ENCODE peak calls at places on chromosomes 5 and 9, in six cellular contexts. One of them, this sample, is unnamed.
A peak's percentile ranks its signal among the peaks of the same experiment; 100 is the strongest.

GRCh38 chr5:7464182-7464581 is 68.2 kb downstream of the ADCY2 start:
- DNase-seq in spleen: no peak
- DNase-seq in heart left ventricle: no peak
- DNase-seq in psoas muscle: no peak
- DNase-seq in kidney epithelial cell: no peak
- DNase-seq in IMR-90: no peak
- DNase-seq in this sample: no peak

GRCh38 chr9:4138180-4138579 is 161.7 kb downstream of the GLIS3 start:
- DNase-seq in kidney epithelial cell: no peak
- DNase-seq in heart left ventricle: no peak
- DNase-seq in psoas muscle: no peak
- DNase-seq in spleen: no peak
- DNase-seq in IMR-90: no peak
- DNase-seq in this sample: no peak

GRCh38 chr5:122311888-122312669 is at the start of gene SNCAIP:
- DNase-seq in heart left ventricle: peak; percentile 33
- DNase-seq in IMR-90: peak; percentile 64
- DNase-seq in psoas muscle: peak; percentile 51
- DNase-seq in spleen: peak; percentile 80
- DNase-seq in kidney epithelial cell: no peak
- DNase-seq in this sample: peak; percentile 35

GRCh38 chr5:166772770-166773169 is 1518.7 kb upstream of the WWC1 start:
- DNase-seq in psoas muscle: no peak
- DNase-seq in kidney epithelial cell: peak; percentile 12
- DNase-seq in spleen: no peak
- DNase-seq in IMR-90: no peak
- DNase-seq in heart left ventricle: no peak
- DNase-seq in this sample: no peak

GRCh38 chr9:110926828-110927227 is 111.4 kb downstream of the LPAR1 start:
- DNase-seq in IMR-90: no peak
- DNase-seq in heart left ventricle: no peak
- DNase-seq in psoas muscle: no peak
- DNase-seq in kidney epithelial cell: no peak
- DNase-seq in spleen: no peak
- DNase-seq in this sample: no peak

GRCh38 chr5:95555553-95555952 is 652 bp downstream of the ARSK start:
- DNase-seq in psoas muscle: no peak
- DNase-seq in kidney epithelial cell: no peak
- DNase-seq in heart left ventricle: no peak
- DNase-seq in spleen: no peak
- DNase-seq in IMR-90: peak; percentile 6
- DNase-seq in this sample: no peak

GRCh38 chr9:113298924-113299770 is 4.0 kb downstream of the RNF183 start:
- DNase-seq in kidney epithelial cell: no peak
- DNase-seq in spleen: no peak
- DNase-seq in heart left ventricle: no peak
- DNase-seq in psoas muscle: no peak
- DNase-seq in IMR-90: no peak
- DNase-seq in this sample: no peak

GRCh38 chr5:141944086-141944485 is 13.9 kb downstream of the PCDH12 start:
- DNase-seq in spleen: no peak
- DNase-seq in heart left ventricle: no peak
- DNase-seq in psoas muscle: no peak
- DNase-seq in kidney epithelial cell: no peak
- DNase-seq in IMR-90: no peak
- DNase-seq in this sample: no peak

GRCh38 chr5:56164371-56164770 is 68.8 kb downstream of the ANKRD55 start:
- DNase-seq in psoas muscle: no peak
- DNase-seq in spleen: no peak
- DNase-seq in IMR-90: no peak
- DNase-seq in kidney epithelial cell: no peak
- DNase-seq in heart left ventricle: no peak
- DNase-seq in this sample: no peak

GRCh38 chr5:126464959-126465358 is 41.8 kb downstream of the GRAMD2B start:
- DNase-seq in spleen: no peak
- DNase-seq in IMR-90: no peak
- DNase-seq in heart left ventricle: no peak
- DNase-seq in psoas muscle: no peak
- DNase-seq in kidney epithelial cell: no peak
- DNase-seq in this sample: peak; percentile 81

GRCh38 chr9:108780949-108781734 is 74.6 kb downstream of the ACTL7B start:
- DNase-seq in psoas muscle: no peak
- DNase-seq in spleen: no peak
- DNase-seq in kidney epithelial cell: no peak
- DNase-seq in IMR-90: no peak
- DNase-seq in heart left ventricle: no peak
- DNase-seq in this sample: no peak

GRCh38 chr9:31542384-31543055 is 841.9 kb upstream of the ACO1 start:
- DNase-seq in IMR-90: peak; percentile 4
- DNase-seq in psoas muscle: no peak
- DNase-seq in kidney epithelial cell: peak; percentile 18
- DNase-seq in spleen: no peak
- DNase-seq in heart left ventricle: no peak
- DNase-seq in this sample: no peak

GRCh38 chr9:92607088-92607487 is 62.8 kb downstream of the IPPK start:
- DNase-seq in spleen: no peak
- DNase-seq in kidney epithelial cell: no peak
- DNase-seq in IMR-90: peak; percentile 57
- DNase-seq in psoas muscle: no peak
- DNase-seq in heart left ventricle: peak; percentile 42
- DNase-seq in this sample: no peak

GRCh38 chr5:17001418-17001817 is 65.3 kb upstream of the MYO10 start:
- DNase-seq in IMR-90: peak; percentile 60
- DNase-seq in spleen: no peak
- DNase-seq in heart left ventricle: no peak
- DNase-seq in kidney epithelial cell: no peak
- DNase-seq in psoas muscle: no peak
- DNase-seq in this sample: no peak

GRCh38 chr5:93126634-93127033 is 454.4 kb downstream of the NR2F1-AS1 start:
- DNase-seq in psoas muscle: no peak
- DNase-seq in spleen: no peak
- DNase-seq in heart left ventricle: no peak
- DNase-seq in IMR-90: peak; percentile 72
- DNase-seq in kidney epithelial cell: no peak
- DNase-seq in this sample: no peak

GRCh38 chr5:143274952-143275351 is 128.5 kb downstream of the NR3C1 start:
- DNase-seq in spleen: no peak
- DNase-seq in heart left ventricle: no peak
- DNase-seq in IMR-90: no peak
- DNase-seq in kidney epithelial cell: no peak
- DNase-seq in psoas muscle: no peak
- DNase-seq in this sample: no peak

GRCh38 chr5:36683821-36684434 is 77.5 kb downstream of the SLC1A3 start:
- DNase-seq in spleen: no peak
- DNase-seq in kidney epithelial cell: no peak
- DNase-seq in IMR-90: peak; percentile 50
- DNase-seq in psoas muscle: no peak
- DNase-seq in heart left ventricle: peak; percentile 79
- DNase-seq in this sample: no peak

GRCh38 chr9:123365881-123366528 is 10.0 kb downstream of the CRB2 start:
- DNase-seq in spleen: no peak
- DNase-seq in psoas muscle: no peak
- DNase-seq in heart left ventricle: no peak
- DNase-seq in IMR-90: no peak
- DNase-seq in kidney epithelial cell: no peak
- DNase-seq in this sample: no peak

GRCh38 chr5:52708463-52708862 is 79.3 kb upstream of the ITGA1 start:
- DNase-seq in spleen: no peak
- DNase-seq in kidney epithelial cell: no peak
- DNase-seq in IMR-90: no peak
- DNase-seq in heart left ventricle: no peak
- DNase-seq in psoas muscle: no peak
- DNase-seq in this sample: no peak

GRCh38 chr9:32866292-32866691 is 83.0 kb downstream of the TMEM215 start:
- DNase-seq in spleen: no peak
- DNase-seq in kidney epithelial cell: no peak
- DNase-seq in IMR-90: no peak
- DNase-seq in heart left ventricle: no peak
- DNase-seq in psoas muscle: no peak
- DNase-seq in this sample: no peak

GRCh38 chr5:61329729-61330128 is 2.3 kb upstream of the ZSWIM6 start:
- DNase-seq in spleen: no peak
- DNase-seq in psoas muscle: no peak
- DNase-seq in heart left ventricle: no peak
- DNase-seq in kidney epithelial cell: no peak
- DNase-seq in IMR-90: peak; percentile 67
- DNase-seq in this sample: no peak
- H3K4me3 ChIP-seq in spleen: peak overlapping the region; percentile 96
- H3K4me3 ChIP-seq in psoas muscle: peak overlapping the region; percentile 96
- H3K4me3 ChIP-seq in heart left ventricle: peak overlapping the region; percentile 82
- H3K4me3 ChIP-seq in kidney epithelial cell: peak overlapping the region; percentile 3
- H3K4me3 ChIP-seq in IMR-90: peak overlapping the region; percentile 20
- H3K4me3 ChIP-seq in this sample: no peak overlapping the region

GRCh38 chr5:140821375-140822280 is at the start of gene PCDHA5:
- DNase-seq in psoas muscle: no peak
- DNase-seq in IMR-90: no peak
- DNase-seq in heart left ventricle: no peak
- DNase-seq in kidney epithelial cell: no peak
- DNase-seq in spleen: no peak
- DNase-seq in this sample: no peak
- H3K4me3 ChIP-seq in psoas muscle: no peak within 1 kb of the TSS
- H3K4me3 ChIP-seq in IMR-90: no peak within 1 kb of the TSS
- H3K4me3 ChIP-seq in heart left ventricle: no peak within 1 kb of the TSS
- H3K4me3 ChIP-seq in kidney epithelial cell: no peak within 1 kb of the TSS
- H3K4me3 ChIP-seq in spleen: no peak within 1 kb of the TSS
- H3K4me3 ChIP-seq in this sample: no peak within 1 kb of the TSS

GRCh38 chr5:168219515-168220410 is 71.7 kb upstream of the WWC1 start:
- DNase-seq in kidney epithelial cell: peak; percentile 38
- DNase-seq in heart left ventricle: no peak
- DNase-seq in psoas muscle: no peak
- DNase-seq in IMR-90: peak; percentile 63
- DNase-seq in spleen: no peak
- DNase-seq in this sample: no peak
- H3K4me3 ChIP-seq in kidney epithelial cell: no peak overlapping the region
- H3K4me3 ChIP-seq in heart left ventricle: no peak overlapping the region
- H3K4me3 ChIP-seq in psoas muscle: no peak overlapping the region
- H3K4me3 ChIP-seq in IMR-90: no peak overlapping the region
- H3K4me3 ChIP-seq in spleen: no peak overlapping the region
- H3K4me3 ChIP-seq in this sample: no peak overlapping the region

GRCh38 chr5:3709058-3709723 is 113.6 kb downstream of the IRX1 start:
- DNase-seq in heart left ventricle: no peak
- DNase-seq in kidney epithelial cell: no peak
- DNase-seq in psoas muscle: no peak
- DNase-seq in IMR-90: no peak
- DNase-seq in spleen: no peak
- DNase-seq in this sample: no peak
- H3K4me3 ChIP-seq in heart left ventricle: no peak overlapping the region
- H3K4me3 ChIP-seq in kidney epithelial cell: no peak overlapping the region
- H3K4me3 ChIP-seq in psoas muscle: no peak overlapping the region
- H3K4me3 ChIP-seq in IMR-90: no peak overlapping the region
- H3K4me3 ChIP-seq in spleen: no peak overlapping the region
- H3K4me3 ChIP-seq in this sample: no peak overlapping the region

DNA sequence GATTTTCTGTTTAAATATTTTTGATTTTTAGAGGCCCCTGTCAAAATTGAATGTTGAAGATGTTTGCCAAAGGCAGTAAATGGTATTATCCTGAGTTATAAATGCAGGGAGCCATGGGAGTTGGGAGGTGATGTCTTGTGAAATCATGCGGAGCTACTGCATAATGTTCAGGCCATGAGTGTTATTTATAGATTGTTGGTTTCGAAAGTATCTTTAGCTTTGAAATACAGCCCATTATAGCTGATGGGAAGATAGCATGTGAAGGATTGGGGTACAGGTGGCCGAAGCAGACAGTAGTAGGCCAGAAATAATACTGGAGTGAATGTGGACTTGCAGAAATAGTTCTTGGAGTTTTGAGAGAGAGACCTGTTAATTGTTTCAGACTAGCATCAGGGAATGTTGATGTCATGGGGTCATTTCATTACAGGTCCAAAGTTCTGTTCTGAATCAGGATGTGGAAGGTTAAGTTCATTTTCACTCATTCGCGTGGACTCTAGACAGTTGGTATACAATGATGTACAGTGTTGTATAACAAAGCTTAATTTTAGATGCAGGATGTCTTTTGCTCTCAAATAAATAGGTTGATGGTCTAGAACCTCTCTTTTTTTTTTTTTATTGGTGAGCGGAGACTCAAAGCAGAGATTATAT is 3.8 kb downstream of the ATP6V1G1 start:
- DNase-seq in spleen: no peak
- DNase-seq in IMR-90: no peak
- DNase-seq in psoas muscle: no peak
- DNase-seq in kidney epithelial cell: no peak
- DNase-seq in heart left ventricle: no peak
- DNase-seq in this sample: no peak
- H3K4me3 ChIP-seq in spleen: no peak overlapping the region
- H3K4me3 ChIP-seq in IMR-90: no peak overlapping the region
- H3K4me3 ChIP-seq in psoas muscle: peak overlapping the region; percentile 91
- H3K4me3 ChIP-seq in kidney epithelial cell: no peak overlapping the region
- H3K4me3 ChIP-seq in heart left ventricle: no peak overlapping the region
- H3K4me3 ChIP-seq in this sample: no peak overlapping the region

This sample was measured in mucosa of descending colon.